ENCODE peak calls at places on chromosome 10, in ten cellular contexts. One of them, this sample, is unnamed.

GRCh38 chr10:117543999-117544728 is 1.6 kb downstream of the EMX2 start:
- DNase-seq in mammary epithelial cell: no peak
- DNase-seq in thoracic aorta: no peak
- DNase-seq in NCI-H1417: no peak
- DNase-seq in mucosa of gallbladder: no peak
- DNase-seq in iris pigment epithelial cell: peak; percentile 28
- DNase-seq in tibial nerve: no peak
- DNase-seq in EL: no peak
- DNase-seq in cardiac muscle cell: no peak
- DNase-seq in activated CD4-positive, alpha-beta T cell treated with anti-CD3 and anti-CD28 coated beads for 24 hours: no peak
- DNase-seq in this sample: peak; percentile 43

GRCh38 chr10:124626759-124627380 is 117.3 kb downstream of the FAM53B start:
- DNase-seq in iris pigment epithelial cell: no peak
- DNase-seq in mammary epithelial cell: peak; percentile 82
- DNase-seq in activated CD4-positive, alpha-beta T cell treated with anti-CD3 and anti-CD28 coated beads for 24 hours: peak; percentile 40
- DNase-seq in mucosa of gallbladder: peak; percentile 58
- DNase-seq in thoracic aorta: no peak
- DNase-seq in EL: no peak
- DNase-seq in NCI-H1417: no peak
- DNase-seq in cardiac muscle cell: no peak
- DNase-seq in tibial nerve: no peak
- DNase-seq in this sample: no peak

GRCh38 chr10:126561499-126562208 is 108.8 kb downstream of the C10orf90 start:
- DNase-seq in iris pigment epithelial cell: no peak
- DNase-seq in thoracic aorta: no peak
- DNase-seq in mammary epithelial cell: no peak
- DNase-seq in NCI-H1417: no peak
- DNase-seq in mucosa of gallbladder: no peak
- DNase-seq in cardiac muscle cell: peak; percentile 64
- DNase-seq in tibial nerve: no peak
- DNase-seq in EL: no peak
- DNase-seq in activated CD4-positive, alpha-beta T cell treated with anti-CD3 and anti-CD28 coated beads for 24 hours: no peak
- DNase-seq in this sample: no peak

GRCh38 chr10:124356706-124357582 is 61.8 kb downstream of the OAT start:
- DNase-seq in mucosa of gallbladder: no peak
- DNase-seq in tibial nerve: no peak
- DNase-seq in activated CD4-positive, alpha-beta T cell treated with anti-CD3 and anti-CD28 coated beads for 24 hours: no peak
- DNase-seq in thoracic aorta: no peak
- DNase-seq in iris pigment epithelial cell: no peak
- DNase-seq in EL: no peak
- DNase-seq in cardiac muscle cell: no peak
- DNase-seq in mammary epithelial cell: peak; percentile 52
- DNase-seq in NCI-H1417: no peak
- DNase-seq in this sample: no peak

GRCh38 chr10:92990615-92991014 is 70.0 kb upstream of the CYP26C1 start:
- DNase-seq in mammary epithelial cell: no peak
- DNase-seq in activated CD4-positive, alpha-beta T cell treated with anti-CD3 and anti-CD28 coated beads for 24 hours: no peak
- DNase-seq in NCI-H1417: no peak
- DNase-seq in thoracic aorta: no peak
- DNase-seq in tibial nerve: no peak
- DNase-seq in EL: peak; percentile 5
- DNase-seq in iris pigment epithelial cell: peak; percentile 85
- DNase-seq in mucosa of gallbladder: no peak
- DNase-seq in cardiac muscle cell: no peak
- DNase-seq in this sample: no peak

GRCh38 chr10:2962194-2962593 is 105.2 kb upstream of the PFKP start:
- DNase-seq in activated CD4-positive, alpha-beta T cell treated with anti-CD3 and anti-CD28 coated beads for 24 hours: no peak
- DNase-seq in cardiac muscle cell: no peak
- DNase-seq in thoracic aorta: no peak
- DNase-seq in iris pigment epithelial cell: no peak
- DNase-seq in mucosa of gallbladder: no peak
- DNase-seq in mammary epithelial cell: no peak
- DNase-seq in NCI-H1417: no peak
- DNase-seq in tibial nerve: no peak
- DNase-seq in EL: no peak
- DNase-seq in this sample: no peak

GRCh38 chr10:44046605-44047004 is 338.3 kb downstream of the CXCL12 start:
- DNase-seq in mammary epithelial cell: peak; percentile 73
- DNase-seq in thoracic aorta: no peak
- DNase-seq in iris pigment epithelial cell: peak; percentile 36
- DNase-seq in cardiac muscle cell: no peak
- DNase-seq in activated CD4-positive, alpha-beta T cell treated with anti-CD3 and anti-CD28 coated beads for 24 hours: no peak
- DNase-seq in mucosa of gallbladder: no peak
- DNase-seq in NCI-H1417: no peak
- DNase-seq in EL: peak; percentile 69
- DNase-seq in tibial nerve: no peak
- DNase-seq in this sample: no peak

GRCh38 chr10:110480387-110480786 is 17.3 kb upstream of the DUSP5 start:
- DNase-seq in iris pigment epithelial cell: no peak
- DNase-seq in mammary epithelial cell: no peak
- DNase-seq in tibial nerve: no peak
- DNase-seq in activated CD4-positive, alpha-beta T cell treated with anti-CD3 and anti-CD28 coated beads for 24 hours: no peak
- DNase-seq in cardiac muscle cell: no peak
- DNase-seq in thoracic aorta: no peak
- DNase-seq in mucosa of gallbladder: no peak
- DNase-seq in NCI-H1417: no peak
- DNase-seq in EL: no peak
- DNase-seq in this sample: no peak

GRCh38 chr10:97372233-97372875 is 28.8 kb downstream of the RRP12 start:
- DNase-seq in NCI-H1417: no peak
- DNase-seq in activated CD4-positive, alpha-beta T cell treated with anti-CD3 and anti-CD28 coated beads for 24 hours: no peak
- DNase-seq in cardiac muscle cell: no peak
- DNase-seq in thoracic aorta: no peak
- DNase-seq in mammary epithelial cell: no peak
- DNase-seq in tibial nerve: no peak
- DNase-seq in mucosa of gallbladder: no peak
- DNase-seq in iris pigment epithelial cell: no peak
- DNase-seq in EL: no peak
- DNase-seq in this sample: no peak

GRCh38 chr10:32446701-32447406 is 914 bp downstream of the CCDC7 start:
- DNase-seq in iris pigment epithelial cell: no peak
- DNase-seq in tibial nerve: no peak
- DNase-seq in NCI-H1417: no peak
- DNase-seq in activated CD4-positive, alpha-beta T cell treated with anti-CD3 and anti-CD28 coated beads for 24 hours: no peak
- DNase-seq in EL: peak; percentile 37
- DNase-seq in thoracic aorta: no peak
- DNase-seq in cardiac muscle cell: no peak
- DNase-seq in mammary epithelial cell: no peak
- DNase-seq in mucosa of gallbladder: no peak
- DNase-seq in this sample: no peak

GRCh38 chr10:93703066-93703465 is 674 bp upstream of the FRA10AC1 start:
- DNase-seq in NCI-H1417: peak; percentile 35
- DNase-seq in EL: peak; percentile 17
- DNase-seq in iris pigment epithelial cell: no peak
- DNase-seq in mammary epithelial cell: no peak
- DNase-seq in cardiac muscle cell: no peak
- DNase-seq in activated CD4-positive, alpha-beta T cell treated with anti-CD3 and anti-CD28 coated beads for 24 hours: no peak
- DNase-seq in mucosa of gallbladder: no peak
- DNase-seq in thoracic aorta: no peak
- DNase-seq in tibial nerve: no peak
- DNase-seq in this sample: no peak

This sample was measured in nephron progenitor cell.